ENCODE peak calls at places on chromosomes 3 and 15, in nine cellular contexts. A, O, H, C, F, S, T, L and B are unnamed samples.

GRCh38 chr15:92900712-92901052 is 558 bp downstream of the CHD2 start:
- DNase-seq in S (no peak), T (no peak), F (no peak), L (no peak), A (no peak), C (no peak), H (no peak), O (no peak), B (no peak)

GRCh38 chr3:109098245-109098644 is 19.7 kb downstream of the MORC1 start:
- DNase-seq in C (peak), L (no peak), F (no peak), A (peak), S (peak), O (no peak), H (no peak), T (no peak), B (peak)

GRCh38 chr3:93969443-93969842 is 4.3 kb downstream of the PROS1 start:
- DNase-seq in S (peak), O (no peak), H (no peak), L (no peak), C (peak), T (peak), F (no peak), A (no peak), B (no peak)

GRCh38 chr3:101824691-101825090 is 24.6 kb upstream of the NFKBIZ start:
- DNase-seq in L (no peak), A (no peak), C (no peak), S (no peak), T (peak), H (no peak), O (no peak), F (no peak), B (no peak)

GRCh38 chr3:33392703-33393125 is 47.5 kb downstream of the UBP1 start:
- DNase-seq in L (peak), C (peak), H (peak), T (peak), A (no peak), O (peak), S (peak), F (no peak), B (no peak)

GRCh38 chr3:195522254-195523023 is 20.7 kb downstream of the PPP1R2 start:
- DNase-seq in O (no peak), A (peak), S (peak), H (no peak), L (no peak), F (peak), T (no peak), C (peak), B (peak)

GRCh38 chr3:129793356-129793755 is 100.2 kb downstream of the TMCC1 start:
- DNase-seq in L (no peak), T (no peak), S (no peak), C (peak), A (no peak), H (no peak), O (no peak), F (no peak), B (no peak)

GRCh38 chr3:127374626-127375010 is 86.8 kb upstream of the PRR20G start:
- DNase-seq in F (no peak), L (no peak), H (no peak), S (no peak), T (no peak), C (no peak), O (no peak), A (no peak), B (no peak)

GRCh38 chr15:96290679-96291078 is 39.8 kb upstream of the NR2F2 start:
- DNase-seq in F (no peak), A (no peak), O (no peak), S (no peak), C (no peak), T (no peak), H (no peak), L (no peak), B (no peak)

GRCh38 chr15:39698444-39699390 is 83.9 kb downstream of the FSIP1 start:
- DNase-seq in S (no peak), L (no peak), C (no peak), F (no peak), O (no peak), A (no peak), H (no peak), T (no peak), B (no peak)

GRCh38 chr15:55357774-55358173 is 38.8 kb downstream of the PIGB start:
- DNase-seq in F (no peak), A (no peak), T (peak), S (no peak), C (peak), L (no peak), O (peak), H (no peak), B (no peak)

GRCh38 chr15:85804481-85805165 is 9.9 kb upstream of the KLHL25 start:
- DNase-seq in T (no peak), H (no peak), S (no peak), C (no peak), L (no peak), O (no peak), F (no peak), A (no peak), B (no peak)

GRCh38 chr3:15438988-15439387 is 11.6 kb downstream of the EAF1 start:
- DNase-seq in C (no peak), S (no peak), F (no peak), T (peak), H (no peak), O (peak), L (no peak), A (no peak), B (no peak)

GRCh38 chr3:30199096-30199734 is 407.2 kb upstream of the TGFBR2 start:
- DNase-seq in T (peak), C (peak), A (peak), F (peak), S (peak), O (no peak), L (peak), H (no peak), B (peak)

GRCh38 chr15:96038650-96039049 is 291.9 kb upstream of the NR2F2 start:
- DNase-seq in C (no peak), T (peak), H (no peak), L (no peak), A (no peak), F (no peak), S (no peak), O (no peak), B (no peak)

GRCh38 chr3:178476886-178477285 is 59.4 kb upstream of the KCNMB2 start:
- DNase-seq in C (no peak), L (no peak), A (no peak), F (no peak), S (no peak), T (no peak), O (peak), H (no peak), B (no peak)

GRCh38 chr3:99842826-99843589 is 25.3 kb downstream of the CMSS1 start:
- DNase-seq in F (no peak), T (peak), O (peak), C (peak), H (no peak), S (no peak), A (peak), L (no peak), B (peak)

GRCh38 chr3:16300881-16301359 is 35.9 kb downstream of the OXNAD1 start:
- DNase-seq in O (no peak), S (no peak), T (no peak), A (no peak), L (no peak), H (no peak), C (no peak), F (peak), B (peak)

GRCh38 chr3:112293368-112294321 is at the start of gene SLC9C1:
- DNase-seq in L (peak), A (peak), O (peak), T (peak), H (no peak), C (peak), F (peak), S (peak), B (peak)

GRCh38 chr3:101300073-101300472 is 20.3 kb downstream of the IMPG2 start:
- DNase-seq in A (no peak), T (no peak), S (no peak), H (no peak), L (no peak), C (no peak), O (no peak), F (no peak), B (no peak)

GRCh38 chr3:100992086-100993033 is 861 bp downstream of the ABI3BP start:
- DNase-seq in S (no peak), L (no peak), F (no peak), H (no peak), C (peak), A (no peak), T (no peak), O (no peak), B (no peak)

GRCh38 chr3:43096761-43097160 is 9.1 kb downstream of the POMGNT2 start:
- DNase-seq in T (no peak), L (no peak), F (no peak), S (no peak), O (no peak), A (no peak), C (no peak), H (no peak), B (no peak)

GRCh38 chr3:16072420-16073110 is 101.9 kb upstream of the GALNT15 start:
- DNase-seq in A (no peak), C (peak), S (no peak), L (no peak), F (no peak), O (no peak), T (no peak), H (no peak), B (no peak)

GRCh38 chr3:179719048-179719734 is 66.4 kb downstream of the USP13 start:
- DNase-seq in H (no peak), L (no peak), S (no peak), T (no peak), F (no peak), A (peak), C (no peak), O (no peak), B (no peak)

GRCh38 chr3:116440196-116440595 is 5.1 kb downstream of the LSAMP start:
- DNase-seq in F (no peak), T (peak), H (no peak), C (peak), A (no peak), S (no peak), L (no peak), O (no peak), B (no peak)

GRCh38 chr3:65746848-65747247 is 291.9 kb downstream of the MAGI1 start:
- DNase-seq in L (no peak), F (no peak), O (no peak), C (no peak), S (no peak), T (no peak), A (no peak), H (no peak), B (no peak)
- H3K4me3 ChIP-seq in L (no peak), F (no peak), O (no peak), C (no peak), S (no peak), T (no peak), A (no peak), H (no peak), B (no peak)

DNA sequence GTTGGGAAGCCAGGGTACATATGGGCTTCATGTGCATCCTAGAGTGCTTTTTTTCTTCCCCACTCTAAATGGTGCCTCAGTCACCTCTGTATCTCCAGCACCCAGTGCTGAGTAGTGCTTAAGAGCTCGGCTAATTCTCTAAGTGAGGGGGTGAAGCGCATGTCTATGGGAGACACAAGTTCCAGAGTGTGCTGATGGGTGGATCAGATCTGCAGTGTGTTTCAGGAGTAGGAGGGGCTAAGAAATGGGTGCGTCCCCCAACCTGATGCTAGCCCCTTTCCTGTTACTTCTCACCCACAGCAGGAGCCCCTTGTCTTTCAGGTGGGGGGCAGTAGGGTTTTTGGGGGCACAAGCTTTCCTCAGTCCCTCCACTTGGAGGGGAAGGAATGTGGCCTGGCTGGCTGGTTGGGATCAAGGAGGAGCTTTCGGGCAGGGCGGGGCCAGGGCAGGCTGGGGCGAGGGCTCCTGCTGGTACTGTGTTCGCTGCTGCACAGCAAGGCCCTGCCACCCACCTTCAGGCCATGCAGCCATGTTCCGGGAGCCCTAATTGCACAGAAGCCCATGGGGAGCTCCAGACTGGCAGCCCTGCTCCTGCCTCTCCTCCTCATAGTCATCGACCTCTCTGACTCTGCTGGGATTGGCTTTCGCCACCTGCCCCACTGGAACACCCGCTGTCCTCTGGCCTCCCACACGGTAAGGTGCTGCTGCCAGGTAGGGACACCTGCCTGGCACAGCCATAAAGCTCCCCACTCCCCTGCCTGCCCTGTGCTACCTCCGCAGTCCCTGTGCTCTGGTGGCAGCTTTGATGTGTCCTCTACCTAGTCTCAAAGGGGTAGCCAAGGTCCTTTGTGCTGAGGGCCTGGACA is at the start of gene IL17RE:
- DNase-seq in T (no peak), L (no peak), C (no peak), O (no peak), H (no peak), A (peak), S (no peak), F (peak), B (peak)
- H3K4me3 ChIP-seq in T (peak), L (peak), C (peak), O (no peak), H (peak), A (no peak), S (no peak), F (no peak), B (peak)

DNA sequence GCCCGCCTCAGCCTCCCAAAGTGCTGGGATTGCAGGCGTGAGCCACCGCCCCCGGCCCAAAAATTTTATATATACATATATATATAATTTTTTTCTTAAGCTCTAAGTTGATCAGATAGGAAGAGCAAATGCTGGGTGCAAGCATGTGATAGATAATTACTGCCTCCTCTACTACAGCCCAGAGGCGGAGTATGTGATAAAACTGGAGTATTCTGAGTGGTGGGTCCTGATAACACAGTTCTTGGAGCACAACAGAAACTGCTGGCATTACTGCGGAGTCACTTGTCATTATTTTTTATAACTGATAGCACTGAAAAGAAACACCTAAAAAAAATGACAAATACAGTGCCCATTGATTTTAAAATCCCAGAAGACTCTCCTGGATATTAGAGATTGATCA is 41.1 kb upstream of the STT3B start:
- DNase-seq in H (no peak), O (no peak), S (no peak), C (no peak), A (no peak), T (no peak), F (no peak), L (no peak), B (no peak)
- H3K4me3 ChIP-seq in H (no peak), O (no peak), S (no peak), C (no peak), A (no peak), T (no peak), F (no peak), L (no peak), B (no peak)

GRCh38 chr3:79351693-79352092 is 416.1 kb downstream of the ROBO1 start:
- DNase-seq in O (no peak), A (no peak), F (no peak), H (no peak), C (no peak), S (no peak), T (no peak), L (no peak), B (no peak)
- H3K4me3 ChIP-seq in O (no peak), A (no peak), F (no peak), H (no peak), C (no peak), S (no peak), T (no peak), L (no peak), B (no peak)

GRCh38 chr15:70501121-70501727 is 262.1 kb downstream of the UACA start:
- DNase-seq in T (no peak), F (no peak), S (no peak), O (no peak), C (no peak), A (peak), H (no peak), L (no peak), B (no peak)
- H3K4me3 ChIP-seq in T (no peak), F (no peak), S (no peak), O (no peak), C (no peak), A (no peak), H (no peak), L (no peak), B (no peak)